ENCODE peak calls at places on chromosome 2, in six cellular contexts. One of them, this sample, is unnamed.

GRCh38 chr2:50547521-50547920 is 484.4 kb downstream of the NRXN1 start:
- DNase-seq in kidney: no peak
- DNase-seq in AG04449: peak
- DNase-seq in HepG2: no peak
- DNase-seq in natural killer cell: no peak
- DNase-seq in body of pancreas: no peak
- DNase-seq in this sample: no peak

GRCh38 chr2:134976074-134976702 is 57.6 kb downstream of the CCNT2 start:
- DNase-seq in body of pancreas: no peak
- DNase-seq in HepG2: no peak
- DNase-seq in kidney: no peak
- DNase-seq in AG04449: no peak
- DNase-seq in natural killer cell: no peak
- DNase-seq in this sample: no peak

GRCh38 chr2:8566788-8567468 is 114.9 kb upstream of the ID2 start:
- DNase-seq in kidney: no peak
- DNase-seq in HepG2: no peak
- DNase-seq in natural killer cell: no peak
- DNase-seq in AG04449: no peak
- DNase-seq in body of pancreas: no peak
- DNase-seq in this sample: peak

GRCh38 chr2:84881581-84882414 is 914 bp upstream of the TRABD2A start:
- DNase-seq in body of pancreas: peak
- DNase-seq in HepG2: peak
- DNase-seq in AG04449: no peak
- DNase-seq in natural killer cell: peak
- DNase-seq in kidney: peak
- DNase-seq in this sample: peak

GRCh38 chr2:236928353-236929153 is 157.1 kb upstream of the COPS8 start:
- DNase-seq in HepG2: no peak
- DNase-seq in body of pancreas: no peak
- DNase-seq in kidney: no peak
- DNase-seq in AG04449: no peak
- DNase-seq in natural killer cell: no peak
- DNase-seq in this sample: no peak

GRCh38 chr2:195813401-195813800 is 156.4 kb downstream of the SLC39A10 start:
- DNase-seq in natural killer cell: no peak
- DNase-seq in kidney: no peak
- DNase-seq in AG04449: no peak
- DNase-seq in body of pancreas: no peak
- DNase-seq in HepG2: no peak
- DNase-seq in this sample: no peak

GRCh38 chr2:232901711-232902578 is 31.9 kb downstream of the SNORC start:
- DNase-seq in HepG2: peak
- DNase-seq in AG04449: peak
- DNase-seq in natural killer cell: no peak
- DNase-seq in kidney: no peak
- DNase-seq in body of pancreas: no peak
- DNase-seq in this sample: no peak

GRCh38 chr2:136118819-136119716 is 1.1 kb upstream of the CXCR4 start:
- DNase-seq in body of pancreas: no peak
- DNase-seq in kidney: peak
- DNase-seq in HepG2: no peak
- DNase-seq in AG04449: no peak
- DNase-seq in natural killer cell: peak
- DNase-seq in this sample: no peak

GRCh38 chr2:159612255-159612901 is 4.0 kb downstream of the BAZ2B start:
- DNase-seq in kidney: no peak
- DNase-seq in HepG2: no peak
- DNase-seq in body of pancreas: no peak
- DNase-seq in natural killer cell: no peak
- DNase-seq in AG04449: no peak
- DNase-seq in this sample: no peak

GRCh38 chr2:6915399-6915798 is 1.8 kb upstream of the RNF144A start:
- DNase-seq in body of pancreas: no peak
- DNase-seq in HepG2: peak
- DNase-seq in natural killer cell: no peak
- DNase-seq in AG04449: no peak
- DNase-seq in kidney: no peak
- DNase-seq in this sample: no peak

GRCh38 chr2:150557020-150557644 is 69.7 kb upstream of the RND3 start:
- DNase-seq in kidney: no peak
- DNase-seq in body of pancreas: no peak
- DNase-seq in AG04449: no peak
- DNase-seq in HepG2: no peak
- DNase-seq in natural killer cell: no peak
- DNase-seq in this sample: no peak

GRCh38 chr2:202072737-202073396 is at the start of gene KIAA2012:
- DNase-seq in AG04449: no peak
- DNase-seq in body of pancreas: no peak
- DNase-seq in kidney: no peak
- DNase-seq in natural killer cell: no peak
- DNase-seq in HepG2: no peak
- DNase-seq in this sample: no peak

GRCh38 chr2:186612555-186613440 is 22.9 kb downstream of the ITGAV start:
- DNase-seq in body of pancreas: no peak
- DNase-seq in natural killer cell: no peak
- DNase-seq in HepG2: no peak
- DNase-seq in kidney: no peak
- DNase-seq in AG04449: no peak
- DNase-seq in this sample: no peak
- TF ChIP-seq CTCF in body of pancreas: no peak
- TF ChIP-seq CTCF in natural killer cell: no peak
- TF ChIP-seq CTCF in HepG2: no peak
- TF ChIP-seq CTCF in kidney: no peak
- TF ChIP-seq CTCF in AG04449: no peak
- TF ChIP-seq CTCF in this sample: no peak

GRCh38 chr2:207463996-207464395 is 65.8 kb upstream of the CREB1 start:
- DNase-seq in kidney: no peak
- DNase-seq in AG04449: no peak
- DNase-seq in natural killer cell: no peak
- DNase-seq in HepG2: no peak
- DNase-seq in body of pancreas: no peak
- DNase-seq in this sample: no peak

GRCh38 chr2:207463433-207463832 is 66.3 kb upstream of the CREB1 start:
- DNase-seq in kidney: no peak
- DNase-seq in body of pancreas: no peak
- DNase-seq in natural killer cell: no peak
- DNase-seq in AG04449: no peak
- DNase-seq in HepG2: no peak
- DNase-seq in this sample: no peak

GRCh38 chr2:207459990-207460757 is 69.6 kb upstream of the CREB1 start:
- DNase-seq in body of pancreas: no peak
- DNase-seq in HepG2: no peak
- DNase-seq in AG04449: no peak
- DNase-seq in natural killer cell: no peak
- DNase-seq in kidney: no peak
- DNase-seq in this sample: no peak

GRCh38 chr2:207458582-207458981 is 71.2 kb upstream of the CREB1 start:
- DNase-seq in natural killer cell: no peak
- DNase-seq in AG04449: no peak
- DNase-seq in body of pancreas: no peak
- DNase-seq in HepG2: no peak
- DNase-seq in kidney: no peak
- DNase-seq in this sample: no peak
- TF ChIP-seq CTCF in natural killer cell: no peak
- TF ChIP-seq CTCF in AG04449: no peak
- TF ChIP-seq CTCF in body of pancreas: no peak
- TF ChIP-seq CTCF in HepG2: no peak
- TF ChIP-seq CTCF in kidney: no peak
- TF ChIP-seq CTCF in this sample: no peak

GRCh38 chr2:72024451-72025175 is 123.0 kb downstream of the CYP26B1 start:
- DNase-seq in natural killer cell: no peak
- DNase-seq in kidney: no peak
- DNase-seq in HepG2: no peak
- DNase-seq in body of pancreas: no peak
- DNase-seq in AG04449: no peak
- DNase-seq in this sample: peak
- TF ChIP-seq CTCF in natural killer cell: no peak
- TF ChIP-seq CTCF in kidney: no peak
- TF ChIP-seq CTCF in HepG2: no peak
- TF ChIP-seq CTCF in body of pancreas: no peak
- TF ChIP-seq CTCF in AG04449: no peak
- TF ChIP-seq CTCF in this sample: no peak

GRCh38 chr2:30582521-30582920 is 135.5 kb downstream of the LCLAT1 start:
- DNase-seq in natural killer cell: no peak
- DNase-seq in HepG2: no peak
- DNase-seq in AG04449: no peak
- DNase-seq in body of pancreas: no peak
- DNase-seq in kidney: no peak
- DNase-seq in this sample: no peak
- TF ChIP-seq CTCF in natural killer cell: no peak
- TF ChIP-seq CTCF in HepG2: no peak
- TF ChIP-seq CTCF in AG04449: no peak
- TF ChIP-seq CTCF in body of pancreas: no peak
- TF ChIP-seq CTCF in kidney: no peak
- TF ChIP-seq CTCF in this sample: no peak

This sample was measured in type B pancreatic cell.